ENCODE peak calls at places on chromosome 17, in six cellular contexts. S, Z, L, P, F and C are unnamed samples.

GRCh38 chr17:5364156-5364555 is 55.3 kb downstream of the NUP88 start:
- DNase-seq in S (no peak), F (no peak), P (no peak), L (peak; percentile 81), Z (peak; percentile 93), C (no peak)

GRCh38 chr17:31283841-31284240 is 13.2 kb downstream of the OMG start:
- DNase-seq in Z (no peak), P (no peak), L (peak; percentile 73), F (no peak), S (no peak), C (no peak)

GRCh38 chr17:82315703-82316358 is 1.6 kb downstream of the CD7 start:
- DNase-seq in Z (no peak), L (no peak), F (no peak), S (no peak), P (no peak), C (no peak)

GRCh38 chr17:53129863-53130262 is 692.9 kb upstream of the KIF2B start:
- DNase-seq in Z (no peak), S (no peak), P (no peak), L (no peak), F (no peak), C (no peak)

GRCh38 chr17:40528692-40529417 is 27.4 kb upstream of the TNS4 start:
- DNase-seq in P (no peak), F (no peak), Z (no peak), L (no peak), S (no peak), C (peak; percentile 16)

GRCh38 chr17:67040652-67041051 is 3.7 kb upstream of the CACNG1 start:
- DNase-seq in P (no peak), Z (no peak), S (no peak), L (no peak), F (no peak), C (no peak)

GRCh38 chr17:80352216-80352895 is 62.6 kb upstream of the ENDOV start:
- DNase-seq in S (no peak), L (no peak), F (no peak), Z (no peak), P (no peak), C (no peak)

GRCh38 chr17:43722269-43722619 is 36.3 kb downstream of the SOST start:
- DNase-seq in Z (no peak), L (no peak), S (no peak), F (no peak), P (no peak), C (no peak)

GRCh38 chr17:57975044-57975443 is 13.0 kb downstream of the VEZF1 start:
- DNase-seq in L (peak; percentile 55), F (no peak), Z (peak; percentile 29), P (no peak), S (no peak), C (no peak)

GRCh38 chr17:19678581-19679418 is 30.2 kb downstream of the ALDH3A2 start:
- DNase-seq in L (no peak), S (no peak), F (no peak), P (no peak), Z (no peak), C (no peak)

GRCh38 chr17:7864995-7865650 is 7.3 kb downstream of the CYB5D1 start:
- DNase-seq in Z (peak; percentile 72), F (no peak), P (no peak), L (no peak), S (no peak), C (no peak)

GRCh38 chr17:14845562-14846335 is 419.4 kb downstream of the PMP22 start:
- DNase-seq in S (no peak), F (no peak), Z (peak; percentile 99), P (no peak), L (peak; percentile 58), C (no peak)

GRCh38 chr17:82305727-82306300 is 11.6 kb downstream of the CD7 start:
- DNase-seq in F (peak; percentile 59), S (no peak), P (no peak), Z (no peak), L (peak; percentile 30), C (no peak)

GRCh38 chr17:19978206-19978802 is 676 bp upstream of the AKAP10 start:
- DNase-seq in P (no peak), S (no peak), F (peak; percentile 91), L (peak; percentile 3), Z (no peak), C (no peak)

GRCh38 chr17:45841883-45842525 is 2.7 kb upstream of the SPPL2C start:
- DNase-seq in F (no peak), Z (peak; percentile 54), L (peak; percentile 6), P (no peak), S (no peak), C (no peak)

GRCh38 chr17:34360571-34360970 is 2.5 kb downstream of the CCL1 start:
- DNase-seq in Z (no peak), L (no peak), F (no peak), P (no peak), S (no peak), C (no peak)

GRCh38 chr17:66304304-66305174 is 2.1 kb downstream of the PRKCA start:
- DNase-seq in P (no peak), L (no peak), Z (peak; percentile 15), S (no peak), F (peak; percentile 63), C (no peak)

GRCh38 chr17:17708816-17709215 is 27.6 kb downstream of the RAI1 start:
- DNase-seq in L (no peak), Z (no peak), P (no peak), S (no peak), F (no peak), C (no peak)

GRCh38 chr17:79792984-79793923 is 3.6 kb downstream of the CBX8 start:
- DNase-seq in S (peak; percentile 40), P (no peak), Z (no peak), F (no peak), L (peak; percentile 96), C (peak; percentile 82)

GRCh38 chr17:80981062-80981902 is 10.4 kb upstream of the CHMP6 start:
- DNase-seq in F (no peak), P (no peak), L (no peak), Z (no peak), S (no peak), C (peak; percentile 58)

GRCh38 chr17:12643812-12644211 is 21.9 kb upstream of the MYOCD start:
- DNase-seq in S (no peak), L (no peak), F (no peak), P (no peak), Z (no peak), C (no peak)

GRCh38 chr17:82060614-82061013 is 5.0 kb downstream of the DUS1L start:
- DNase-seq in F (no peak), L (no peak), Z (no peak), S (no peak), P (no peak), C (no peak)

DNA sequence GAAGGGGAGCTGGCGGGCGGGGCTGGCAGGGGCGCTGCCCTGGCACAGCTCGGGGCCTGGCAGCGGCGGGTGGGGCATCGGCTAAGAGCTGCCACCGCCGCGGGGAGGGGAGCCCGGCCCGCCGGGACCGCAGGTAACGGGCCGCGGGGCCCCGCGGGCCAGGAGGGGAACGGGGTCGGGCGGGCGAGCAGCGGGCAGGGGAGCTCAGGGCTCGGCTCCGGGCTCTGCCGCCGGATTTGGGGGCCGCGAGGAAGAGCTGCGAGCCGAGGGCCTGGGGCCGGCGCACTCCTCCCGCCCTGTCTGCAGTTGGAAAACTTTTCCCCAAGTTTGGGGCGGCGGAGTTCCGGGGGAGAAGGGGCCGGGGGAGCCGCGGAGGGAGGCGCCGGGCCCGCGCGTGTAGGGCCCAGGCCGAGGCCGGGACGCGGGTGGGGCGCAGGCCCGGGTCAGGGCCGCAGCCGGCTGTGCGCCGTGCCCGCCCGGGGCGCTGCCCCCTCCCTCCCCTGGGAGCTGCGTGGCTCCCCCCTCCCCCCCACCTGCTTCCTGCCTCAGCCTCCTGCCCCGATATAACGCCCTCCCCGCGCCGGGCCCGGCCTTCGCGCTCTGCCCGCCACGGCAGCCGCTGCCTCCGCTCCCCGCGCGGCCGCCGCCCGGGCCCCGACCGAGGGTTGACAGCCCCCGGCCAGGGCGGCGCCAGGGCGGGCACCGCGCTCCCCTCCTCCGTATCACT is 754 bp downstream of the HIC1 start:
- DNase-seq in F (peak; percentile 34), L (peak; percentile 60), Z (no peak), P (no peak), S (no peak), C (no peak)
- H3K4me3 ChIP-seq in F (no peak overlapping the region), L (peak overlapping the region; percentile 62), Z (no peak overlapping the region), P (no peak overlapping the region), S (peak overlapping the region; percentile 81), C (peak overlapping the region; percentile 65)

GRCh38 chr17:143785-144281 is 6.5 kb downstream of the SCGB1C2 start:
- DNase-seq in Z (peak; percentile 56), S (no peak), F (peak; percentile 70), L (peak; percentile 52), P (peak; percentile 88), C (peak; percentile 89)
- TF ChIP-seq CTCF in Z (peak; percentile 41), S (peak; percentile 75), F (peak; percentile 49), L (peak; percentile 59), P (peak; percentile 85), C (peak; percentile 98)

DNA sequence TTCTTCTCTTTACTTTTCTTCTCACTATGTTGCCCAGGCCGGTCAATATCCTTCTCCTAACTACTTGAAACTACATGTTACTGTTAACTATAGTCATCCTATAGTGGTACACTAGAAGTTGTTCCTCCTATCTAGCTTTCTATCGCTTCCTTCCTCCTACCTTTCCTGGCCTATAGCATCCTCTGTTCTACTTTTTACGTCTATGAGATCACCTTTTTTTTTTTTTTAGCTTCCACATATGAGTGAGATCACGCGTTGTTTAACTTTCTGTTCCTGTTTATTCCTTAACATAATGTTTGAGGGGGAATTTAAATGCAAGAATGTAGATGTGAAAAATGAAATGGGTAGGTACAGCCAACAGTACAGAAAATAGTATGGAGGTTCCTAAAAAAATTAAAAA is 30.5 kb upstream of the YPEL2 start:
- DNase-seq in P (no peak), L (no peak), S (no peak), Z (no peak), F (no peak), C (no peak)
- H3K4me3 ChIP-seq in P (no peak overlapping the region), L (no peak overlapping the region), S (no peak overlapping the region), Z (no peak overlapping the region), F (no peak overlapping the region), C (no peak overlapping the region)

DNA sequence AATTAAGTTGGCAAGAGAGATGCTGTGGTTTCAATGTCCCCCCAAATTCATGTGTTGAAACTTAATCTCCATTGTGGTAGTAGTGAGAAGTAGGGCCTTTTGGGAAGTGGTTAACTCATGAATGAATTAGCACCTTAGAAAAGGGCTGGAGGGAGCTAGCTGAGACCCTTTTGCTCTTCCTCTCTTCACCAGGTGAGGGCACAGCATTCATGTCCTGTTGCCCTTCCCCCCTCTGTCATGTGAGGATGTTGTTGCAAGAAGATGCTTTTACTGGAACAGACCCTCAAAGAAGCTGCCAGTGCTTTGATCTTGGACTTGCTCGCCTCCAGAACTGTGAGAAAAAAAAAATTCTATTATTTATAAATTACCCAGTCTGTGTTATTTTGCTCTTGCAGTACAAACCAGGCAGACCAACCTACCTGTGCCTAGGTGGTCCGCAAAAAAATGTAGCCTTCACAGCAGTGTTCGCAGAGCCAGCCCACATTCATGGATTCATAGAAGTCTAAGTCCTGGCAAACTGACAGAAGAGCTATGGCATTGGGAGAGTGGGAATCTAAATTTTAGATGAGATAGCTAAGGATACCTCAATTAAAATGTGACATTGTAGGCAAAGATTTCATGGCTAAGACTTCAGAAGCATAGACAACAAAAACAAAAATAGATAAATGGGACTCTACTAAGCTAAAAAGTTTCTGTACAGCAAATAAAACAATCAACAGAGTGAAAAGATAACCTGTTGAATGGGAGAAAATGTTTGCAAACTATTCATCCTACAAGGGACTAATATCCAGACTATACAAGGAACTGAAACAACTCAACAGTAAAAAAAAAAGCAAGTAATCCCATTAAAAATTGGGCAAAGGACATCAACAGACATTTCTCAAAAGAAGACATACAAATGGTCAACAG is 32.0 kb upstream of the ABCA5 start:
- DNase-seq in F (peak; percentile 8), L (no peak), S (no peak), Z (peak; percentile 18), P (peak; percentile 63), C (no peak)
- TF ChIP-seq CTCF in F (no peak), L (no peak), S (peak; percentile 15), Z (peak; percentile 16), P (peak; percentile 87), C (no peak)